ENCODE peak calls at places on chromosomes 3 and 15, in seven cellular contexts. U, Y, D, B, K, X and C are unnamed samples.

GRCh38 chr3:171783086-171783485 is 27.2 kb downstream of the PLD1 start:
- DNase-seq in X (no peak), B (no peak), D (no peak), U (no peak), K (no peak), Y (no peak), C (no peak)

GRCh38 chr3:47604145-47604544 is 25.5 kb upstream of the CSPG5 start:
- DNase-seq in X (no peak), K (no peak), U (no peak), Y (no peak), D (no peak), B (no peak), C (no peak)

GRCh38 chr3:30607032-30607833 is 832 bp downstream of the TGFBR2 start:
- DNase-seq in Y (peak), B (peak), D (peak), K (peak), X (peak), U (peak), C (peak)

GRCh38 chr3:8869613-8870012 is 93.7 kb downstream of the RAD18 start:
- DNase-seq in B (no peak), D (no peak), X (no peak), U (no peak), K (no peak), Y (no peak), C (no peak)

GRCh38 chr15:68337826-68338225 is 60.3 kb downstream of the FEM1B start:
- DNase-seq in Y (peak), U (no peak), D (peak), K (no peak), X (no peak), B (no peak), C (peak)

GRCh38 chr3:148023994-148024393 is 614.8 kb downstream of the ZIC1 start:
- DNase-seq in Y (peak), B (no peak), U (no peak), K (no peak), D (no peak), X (no peak), C (no peak)

GRCh38 chr3:149363053-149363452 is 14.4 kb downstream of the TM4SF1 start:
- DNase-seq in Y (no peak), K (no peak), X (no peak), B (no peak), U (no peak), D (no peak), C (no peak)

GRCh38 chr3:33071181-33071580 is 25.8 kb downstream of the GLB1 start:
- DNase-seq in B (no peak), D (no peak), U (no peak), X (no peak), Y (no peak), K (no peak), C (no peak)

GRCh38 chr3:65569129-65569528 is 469.6 kb downstream of the MAGI1 start:
- DNase-seq in B (no peak), Y (no peak), X (no peak), U (no peak), K (no peak), D (no peak), C (no peak)

GRCh38 chr3:179015551-179016020 is 56.0 kb downstream of the ZMAT3 start:
- DNase-seq in K (no peak), Y (no peak), X (peak), B (no peak), U (no peak), D (no peak), C (peak)

GRCh38 chr15:69760263-69760855 is 307.7 kb downstream of the RPLP1 start:
- DNase-seq in K (no peak), Y (no peak), D (no peak), U (no peak), B (no peak), X (no peak), C (peak)

DNA sequence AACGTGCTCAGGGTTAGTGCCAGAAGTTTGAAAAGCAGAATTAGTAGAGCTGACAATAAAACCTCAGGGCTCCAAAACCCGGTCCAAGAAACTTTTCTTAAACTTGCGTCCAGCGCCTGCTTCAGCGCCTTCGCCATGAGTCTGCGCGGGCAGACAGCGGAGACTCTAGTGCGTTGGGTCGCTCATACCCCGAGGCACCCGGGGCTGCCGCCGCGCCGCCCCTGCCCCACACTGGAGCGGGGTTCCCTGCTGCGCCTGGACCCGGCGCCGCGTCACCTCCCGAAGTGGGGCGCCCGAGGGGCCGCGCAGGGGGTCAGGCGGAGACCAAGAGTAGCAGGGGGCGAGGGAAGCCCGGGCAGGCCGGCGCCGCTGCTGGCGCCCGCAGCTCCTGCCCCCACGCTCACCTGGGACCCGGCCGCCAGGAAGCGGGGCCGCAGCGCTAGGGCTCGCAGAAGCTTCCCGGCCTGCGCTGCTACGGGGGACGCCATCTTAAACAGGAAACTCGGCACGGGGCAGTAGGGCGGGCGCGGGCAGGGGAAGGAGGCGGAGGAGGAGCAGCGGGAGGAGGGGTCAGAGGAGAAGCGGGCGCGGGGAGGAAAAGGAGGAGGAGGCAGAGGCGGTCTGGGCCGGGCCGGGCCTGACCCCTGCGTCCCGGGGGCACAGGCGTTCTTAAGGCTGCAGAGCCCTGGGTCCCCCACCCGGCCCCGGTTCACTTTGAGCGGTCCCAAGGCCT is at the start of gene SUCLG2:
- DNase-seq in D (peak), Y (peak), B (peak), U (peak), K (peak), X (peak), C (peak)
- TF ChIP-seq POLR2A in D (peak), Y (no peak), B (peak), U (peak), K (peak), X (peak), C (peak)

GRCh38 chr3:37985637-37986320 is 4.8 kb upstream of the VILL start:
- DNase-seq in K (peak), D (no peak), U (no peak), Y (no peak), B (no peak), X (no peak), C (no peak)
- TF ChIP-seq POLR2A in K (no peak), D (no peak), U (no peak), Y (no peak), B (no peak), X (no peak), C (no peak)

GRCh38 chr3:177358085-177358967 is 161.0 kb upstream of the TBL1XR1 start:
- DNase-seq in X (peak), B (no peak), D (peak), K (peak), U (peak), Y (peak), C (peak)
- TF ChIP-seq POLR2A in X (no peak), B (peak), D (peak), K (no peak), U (no peak), Y (no peak), C (peak)

GRCh38 chr3:107752202-107752990 is 229.6 kb downstream of the BBX start:
- DNase-seq in X (peak), U (no peak), B (no peak), D (no peak), K (no peak), Y (no peak), C (peak)
- TF ChIP-seq POLR2A in X (no peak), U (no peak), B (no peak), D (no peak), K (no peak), Y (no peak), C (no peak)

DNA sequence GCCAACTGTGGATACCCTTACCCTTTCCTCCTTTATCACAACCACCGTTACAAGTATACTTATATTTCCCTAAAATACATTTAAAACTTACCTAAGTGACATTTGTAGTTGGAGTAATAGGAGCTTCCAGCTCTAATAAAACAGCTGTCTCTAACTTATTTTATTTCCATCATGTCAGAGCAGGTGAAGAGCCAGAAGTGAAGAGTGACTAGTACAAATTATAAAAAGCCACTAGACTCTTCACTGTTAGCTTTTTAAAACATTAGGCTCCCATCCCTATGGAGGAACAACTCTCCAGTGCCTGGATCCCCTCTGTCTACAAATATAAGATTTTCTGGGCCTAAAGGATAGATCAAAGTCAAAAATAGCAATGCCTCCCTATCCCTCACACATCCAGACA is 102.3 kb downstream of the MME start:
- DNase-seq in Y (no peak), B (no peak), X (no peak), D (no peak), K (no peak), U (no peak), C (no peak)
- TF ChIP-seq POLR2A in Y (no peak), B (no peak), X (no peak), D (no peak), K (no peak), U (no peak), C (no peak)